ENCODE peak calls at places on chromosome 6, in four cellular contexts. P is H1, O is GM12878, T is SK-N-SH. A is an unnamed sample.
A peak's percentile ranks its signal among the peaks of the same experiment; 100 is the strongest.

GRCh38 chr6:55276745-55277627 is 50.3 kb upstream of the GFRAL start:
- DNase-seq in T (peak; percentile 19), P (no peak), O (no peak), A (peak; percentile 81)

GRCh38 chr6:137291441-137291840 is 72.3 kb upstream of the IFNGR1 start:
- DNase-seq in T (no peak), P (no peak), O (no peak), A (no peak)

GRCh38 chr6:3825851-3826581 is 23.2 kb upstream of the FAM50B start:
- DNase-seq in P (no peak), O (no peak), T (peak; percentile 72), A (peak; percentile 83)

GRCh38 chr6:1618305-1619105 is 8.8 kb downstream of the FOXC1 start:
- DNase-seq in T (no peak), O (no peak), P (no peak), A (no peak)

GRCh38 chr6:110816677-110817076 is 1.4 kb upstream of the CDK19 start:
- DNase-seq in P (no peak), T (no peak), O (no peak), A (no peak)

GRCh38 chr6:147787407-147787806 is 278.9 kb downstream of the SAMD5 start:
- DNase-seq in T (no peak), P (no peak), O (no peak), A (peak; percentile 4)

GRCh38 chr6:20633566-20634340 is 99.5 kb downstream of the CDKAL1 start:
- DNase-seq in O (no peak), P (no peak), T (no peak), A (no peak)

GRCh38 chr6:81767163-81768000 is 14.9 kb upstream of the TENT5A start:
- DNase-seq in O (no peak), P (no peak), T (no peak), A (no peak)

GRCh38 chr6:24584390-24584735 is 61.6 kb downstream of the KIAA0319 start:
- DNase-seq in T (peak; percentile 38), P (no peak), O (no peak), A (no peak)

GRCh38 chr6:85594197-85594930 is 706 bp upstream of the SNX14 start:
- DNase-seq in P (no peak), T (no peak), O (no peak), A (no peak)

GRCh38 chr6:9520417-9521151 is 894.3 kb downstream of the TFAP2A start:
- DNase-seq in T (no peak), O (peak; percentile 25), P (no peak), A (no peak)

GRCh38 chr6:156189714-156190113 is 587.5 kb upstream of the ARID1B start:
- DNase-seq in O (no peak), P (no peak), T (no peak), A (no peak)

GRCh38 chr6:45222380-45222779 is 105.8 kb upstream of the RUNX2 start:
- DNase-seq in O (no peak), T (peak; percentile 4), P (no peak), A (no peak)

GRCh38 chr6:105835373-105835772 is 250.8 kb upstream of the PRDM1 start:
- DNase-seq in O (no peak), T (no peak), P (peak; percentile 56), A (no peak)

GRCh38 chr6:34047913-34048867 is 97.7 kb downstream of the GRM4 start:
- DNase-seq in T (no peak), O (no peak), P (no peak), A (no peak)

GRCh38 chr6:37819802-37820712 is 530 bp downstream of the ZFAND3 start:
- DNase-seq in O (peak; percentile 25), P (no peak), T (peak; percentile 64), A (peak; percentile 65)

GRCh38 chr6:157760589-157761330 is 62.3 kb upstream of the SNX9 start:
- DNase-seq in T (no peak), O (no peak), P (no peak), A (no peak)

GRCh38 chr6:108831104-108831503 is 17.1 kb upstream of the ARMC2 start:
- DNase-seq in T (peak; percentile 57), O (no peak), P (no peak), A (no peak)

GRCh38 chr6:19731286-19731685 is 105.9 kb upstream of the ID4 start:
- DNase-seq in T (no peak), O (no peak), P (no peak), A (no peak)

GRCh38 chr6:42450314-42451145 is 1.2 kb downstream of the TRERF1 start:
- DNase-seq in P (no peak), T (no peak), O (no peak), A (no peak)

GRCh38 chr6:131635384-131636340 is 1.4 kb upstream of the ENPP3 start:
- DNase-seq in P (no peak), O (no peak), T (no peak), A (no peak)

GRCh38 chr6:155093430-155093829 is 98.3 kb downstream of the TIAM2 start:
- DNase-seq in T (no peak), P (no peak), O (no peak), A (no peak)

GRCh38 chr6:24492475-24492874 is 2.3 kb upstream of the ALDH5A1 start:
- DNase-seq in O (no peak), T (no peak), P (no peak), A (no peak)

GRCh38 chr6:25138697-25139051 is 140.5 kb upstream of the CARMIL1 start:
- DNase-seq in O (no peak), P (no peak), T (no peak), A (no peak)

GRCh38 chr6:112252571-112253504 is 1.5 kb downstream of the LAMA4 start:
- DNase-seq in T (no peak), P (no peak), O (no peak), A (no peak)

GRCh38 chr6:80179691-80180090 is 73.2 kb downstream of the BCKDHB start:
- DNase-seq in P (no peak), O (no peak), T (no peak), A (no peak)

GRCh38 chr6:2790588-2790987 is 25.4 kb downstream of the WRNIP1 start:
- DNase-seq in O (no peak), P (no peak), T (no peak), A (no peak)

DNA sequence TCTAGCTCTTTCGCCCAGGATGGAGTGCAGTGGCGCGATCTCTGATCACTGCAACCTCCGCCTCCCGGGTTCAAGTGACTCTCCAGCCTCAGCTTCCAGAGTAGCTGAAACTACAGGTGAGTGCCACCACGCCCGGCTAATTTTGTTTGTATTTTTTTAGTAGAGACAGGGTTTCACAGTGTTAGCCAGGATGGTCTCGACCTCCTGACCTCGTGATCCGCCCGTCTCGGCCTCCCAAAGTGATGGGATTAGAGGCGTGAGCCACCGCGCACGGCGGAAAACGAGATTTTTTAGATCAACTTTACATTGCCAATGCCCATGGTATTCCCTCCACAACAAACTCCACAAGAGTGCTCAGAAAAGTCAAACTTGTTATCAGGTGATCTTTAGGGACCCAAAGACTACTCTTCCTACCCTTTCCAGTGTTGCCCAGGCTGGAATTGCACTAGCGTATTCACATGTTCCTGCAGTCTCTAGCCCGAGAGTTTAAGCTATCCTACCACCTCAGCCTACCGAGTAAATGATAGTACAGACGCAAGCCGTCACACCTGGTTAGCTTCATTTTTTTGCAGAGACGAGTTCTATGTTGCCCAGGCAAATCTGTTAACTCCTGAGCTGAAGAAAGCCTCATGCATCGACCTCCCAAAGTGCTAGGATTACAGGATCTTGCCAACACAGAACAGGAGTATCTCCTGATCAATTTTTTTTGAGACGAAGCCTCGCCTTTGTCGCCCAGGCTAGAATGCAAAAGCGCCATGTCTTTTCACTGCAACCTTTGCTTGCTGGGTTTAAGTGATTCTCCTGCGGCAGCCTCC is 128.2 kb downstream of the HFE start:
- DNase-seq in P (no peak), O (no peak), T (no peak), A (no peak)
- TF ChIP-seq JUND in P (no peak), O (no peak), T (peak; percentile 26), A (no peak)

GRCh38 chr6:32602403-32602802 is 12.8 kb upstream of the HLA-DRB1 start:
- DNase-seq in O (no peak), T (no peak), P (no peak), A (no peak)

DNA sequence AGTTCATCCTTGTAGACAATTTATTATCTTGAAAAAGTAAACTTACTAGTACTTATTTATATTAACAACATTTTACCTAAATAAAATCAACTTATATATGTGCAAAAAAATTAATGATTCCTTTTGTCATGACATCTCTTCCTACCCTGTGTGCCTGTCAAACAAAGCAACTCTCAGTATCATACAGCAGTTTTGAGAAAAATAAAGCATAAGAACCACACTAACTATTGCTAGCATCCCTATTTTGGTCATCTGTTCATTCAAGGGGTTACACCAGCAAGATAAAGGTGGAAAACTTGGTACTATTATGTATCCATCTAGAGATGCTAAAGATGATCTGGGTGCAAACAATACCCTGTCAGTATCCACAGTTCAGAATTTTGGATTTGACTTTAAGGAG is 7.4 kb upstream of the HLA-DRB1 start:
- DNase-seq in T (no peak), P (no peak), O (no peak), A (no peak)
- TF ChIP-seq JUND in T (no peak), P (no peak), O (no peak), A (no peak)

GRCh38 chr6:88008821-88009220 is 38.8 kb upstream of the SPACA1 start:
- DNase-seq in P (no peak), O (no peak), T (no peak), A (no peak)
- TF ChIP-seq JUND in P (no peak), O (no peak), T (no peak), A (no peak)

DNA sequence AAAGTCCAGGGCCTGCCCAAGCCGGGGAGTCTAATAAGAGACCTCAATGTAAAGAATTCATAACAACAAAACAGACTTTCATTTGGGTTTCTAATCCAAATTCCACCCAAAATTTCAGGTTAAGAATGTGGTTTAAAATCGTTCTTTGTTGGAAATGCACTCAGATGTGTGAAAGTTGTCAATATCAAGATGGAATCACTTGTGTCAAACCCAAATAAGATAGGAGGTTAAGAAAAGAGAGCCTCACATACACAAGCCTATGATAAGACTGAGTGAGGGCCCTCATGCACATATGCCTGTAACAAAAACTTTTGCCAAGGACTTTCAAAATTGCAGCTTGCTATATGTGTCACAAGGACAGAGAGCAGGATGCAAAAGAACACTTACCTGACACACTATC is 145.7 kb downstream of the HACE1 start:
- DNase-seq in O (no peak), P (no peak), T (no peak), A (no peak)
- TF ChIP-seq JUND in O (no peak), P (no peak), T (no peak), A (no peak)

DNA sequence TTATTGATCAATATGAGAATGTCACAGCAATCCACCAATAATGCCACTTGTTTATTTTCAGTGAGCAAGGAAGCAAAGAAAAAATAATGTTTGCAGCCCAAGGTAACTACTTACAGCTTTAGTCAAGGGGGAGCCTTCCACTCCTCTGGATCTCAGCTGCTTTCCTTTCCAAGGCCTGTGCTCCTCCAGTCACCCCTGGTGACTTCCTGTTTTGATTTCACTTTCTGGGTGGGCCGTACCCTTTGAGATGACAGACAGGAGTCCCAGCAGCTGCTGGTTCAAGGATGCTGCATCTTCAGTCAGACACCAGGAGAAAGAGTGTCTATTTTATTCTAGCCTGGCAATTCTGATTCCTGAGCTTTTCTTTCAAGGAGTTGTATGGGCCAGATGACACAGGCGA is 5.6 kb upstream of the VNN2 start:
- DNase-seq in P (no peak), O (peak; percentile 32), T (no peak), A (no peak)
- TF ChIP-seq JUND in P (no peak), O (no peak), T (no peak), A (no peak)

A was measured in T47D.